ENCODE peak calls at places on chromosomes 4 and X, in nine cellular contexts. B is IMR-90, X is adrenal gland, N is HCT116, J is A549, C is upper lobe of left lung, G is breast epithelium, S is right lobe of liver, Q is K562. A is an unnamed sample.

GRCh38 chrX:131548994-131549393 is 5.1 kb downstream of the OR13H1 start:
- DNase-seq in B (no peak), X (no peak), N (no peak), J (peak; percentile 17), C (no peak), G (no peak), S (no peak), Q (no peak), A (no peak)

GRCh38 chr4:92862509-92862908 is 558.7 kb downstream of the GRID2 start:
- DNase-seq in B (no peak), X (no peak), N (no peak), J (no peak), C (no peak), G (no peak), S (no peak), Q (no peak), A (no peak)

GRCh38 chr4:174870311-174870710 is 41.3 kb upstream of the GLRA3 start:
- DNase-seq in B (no peak), X (no peak), N (no peak), J (no peak), C (no peak), G (no peak), S (no peak), Q (no peak), A (no peak)

GRCh38 chr4:40281913-40282312 is 53.2 kb upstream of the CHRNA9 start:
- DNase-seq in B (no peak), X (no peak), N (no peak), J (no peak), C (no peak), G (no peak), S (no peak), Q (no peak), A (no peak)

GRCh38 chr4:53313510-53313909 is 52.4 kb downstream of the SCFD2 start:
- DNase-seq in B (peak; percentile 44), X (no peak), N (no peak), J (peak; percentile 46), C (no peak), G (no peak), S (no peak), Q (peak; percentile 33), A (no peak)

GRCh38 chr4:77699731-77700210 is 94.2 kb downstream of the CXCL13 start:
- DNase-seq in B (peak; percentile 93), X (no peak), N (no peak), J (peak; percentile 47), C (no peak), G (no peak), S (no peak), Q (peak; percentile 13), A (no peak)

GRCh38 chr4:140004580-140005314 is 149.2 kb downstream of the MAML3 start:
- DNase-seq in B (peak; percentile 51), X (peak; percentile 68), N (no peak), J (no peak), C (peak; percentile 47), G (peak; percentile 38), S (peak; percentile 61), Q (no peak), A (peak; percentile 57)

GRCh38 chrX:12947545-12948235 is 27.2 kb upstream of the TMSB4X start:
- DNase-seq in B (no peak), X (no peak), N (no peak), J (no peak), C (no peak), G (no peak), S (no peak), Q (no peak), A (no peak)

DNA sequence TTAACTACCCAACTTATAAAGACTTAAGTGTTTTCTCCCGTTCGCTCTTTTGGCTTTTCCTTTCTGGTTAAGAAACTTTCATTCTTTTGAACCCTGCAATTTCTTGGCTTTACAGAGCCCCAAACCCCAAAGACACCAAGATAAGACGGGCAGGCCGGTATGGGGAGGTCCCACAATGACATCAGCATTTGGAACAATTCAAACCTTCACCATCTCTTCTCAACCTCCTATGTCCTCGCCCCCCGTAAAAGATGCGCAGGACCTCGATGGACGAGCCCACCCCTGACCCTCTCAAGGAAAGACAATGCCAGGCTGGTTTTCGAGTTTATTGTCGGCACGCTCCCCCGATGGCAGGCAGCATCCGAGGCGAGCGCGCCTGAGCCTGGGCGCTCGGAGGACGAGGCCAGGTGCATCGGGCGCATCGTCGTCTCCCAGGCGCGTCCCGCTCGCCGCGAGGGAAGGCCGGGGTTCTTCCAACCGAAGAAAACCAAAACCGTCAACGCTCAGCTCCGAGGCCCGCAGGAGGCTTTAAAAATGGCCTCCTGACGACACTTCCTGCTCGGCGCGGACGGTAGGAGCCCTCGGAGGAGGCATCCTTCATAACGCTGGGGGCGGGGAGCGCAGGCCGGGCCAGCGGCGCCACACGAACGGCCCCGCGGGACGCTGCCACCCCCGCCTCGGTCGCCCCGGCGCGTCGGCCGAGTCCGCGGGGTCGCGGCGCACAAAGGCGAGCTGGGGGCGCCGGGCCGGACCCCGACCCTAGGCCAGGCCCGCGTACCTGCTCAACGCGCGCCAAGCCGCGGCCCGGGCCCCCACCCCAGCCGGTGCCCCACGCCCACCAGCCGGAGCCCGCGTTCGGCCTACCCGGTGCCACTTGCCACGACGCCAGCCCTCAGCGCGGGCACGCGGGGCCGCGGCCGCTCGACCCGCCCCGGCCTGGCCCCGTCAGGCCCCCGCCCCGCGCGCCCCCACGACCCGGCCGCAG is 664 bp downstream of the ZNF518B start:
- DNase-seq in B (peak; percentile 56), X (peak; percentile 69), N (peak; percentile 19), J (peak; percentile 56), C (peak; percentile 33), G (no peak), S (peak; percentile 50), Q (peak; percentile 38), A (peak; percentile 23)
- TF ChIP-seq POLR2A in B (no peak), X (no peak), N (no peak), J (no peak), C (no peak), G (no peak), S (no peak), Q (peak; percentile 15), A (no peak)

GRCh38 chr4:7779194-7779768 is 160.4 kb downstream of the AFAP1 start:
- DNase-seq in B (peak; percentile 49), X (no peak), N (no peak), J (no peak), C (peak; percentile 15), G (no peak), S (no peak), Q (no peak), A (peak; percentile 59)

GRCh38 chr4:7780751-7781348 is 158.8 kb downstream of the AFAP1 start:
- DNase-seq in B (no peak), X (no peak), N (no peak), J (no peak), C (no peak), G (no peak), S (no peak), Q (no peak), A (no peak)

GRCh38 chr4:7777871-7778523 is 161.7 kb downstream of the AFAP1 start:
- DNase-seq in B (no peak), X (no peak), N (no peak), J (no peak), C (peak; percentile 14), G (no peak), S (no peak), Q (no peak), A (no peak)

GRCh38 chr4:7777017-7777710 is 162.5 kb downstream of the AFAP1 start:
- DNase-seq in B (no peak), X (no peak), N (no peak), J (no peak), C (peak; percentile 3), G (no peak), S (no peak), Q (no peak), A (no peak)

GRCh38 chr4:7778524-7779193 is 161.0 kb downstream of the AFAP1 start:
- DNase-seq in B (peak; percentile 30), X (no peak), N (no peak), J (no peak), C (no peak), G (no peak), S (no peak), Q (no peak), A (no peak)
- H3K4me3 ChIP-seq in B (peak overlapping the region; percentile 3), X (no peak overlapping the region), N (no peak overlapping the region), J (no peak overlapping the region), C (peak overlapping the region; percentile 12), G (no peak overlapping the region), S (no peak overlapping the region), Q (no peak overlapping the region), A (peak overlapping the region; percentile 1)

GRCh38 chr4:109733728-109734127 is 3.9 kb upstream of the PLA2G12A start:
- DNase-seq in B (no peak), X (no peak), N (no peak), J (no peak), C (no peak), G (no peak), S (peak; percentile 38), Q (no peak), A (no peak)

GRCh38 chr4:109729563-109730293 is at the start of gene PLA2G12A:
- DNase-seq in B (peak; percentile 34), X (peak; percentile 73), N (peak; percentile 87), J (peak; percentile 56), C (peak; percentile 90), G (peak; percentile 86), S (peak; percentile 89), Q (peak; percentile 93), A (peak; percentile 64)

GRCh38 chr4:109729155-109729562 is 711 bp downstream of the PLA2G12A start:
- DNase-seq in B (peak; percentile 7), X (no peak), N (no peak), J (peak; percentile 2), C (no peak), G (no peak), S (no peak), Q (peak; percentile 25), A (no peak)

GRCh38 chr4:109728385-109728784 is 1.5 kb downstream of the PLA2G12A start:
- DNase-seq in B (no peak), X (no peak), N (no peak), J (no peak), C (no peak), G (no peak), S (no peak), Q (no peak), A (no peak)

DNA sequence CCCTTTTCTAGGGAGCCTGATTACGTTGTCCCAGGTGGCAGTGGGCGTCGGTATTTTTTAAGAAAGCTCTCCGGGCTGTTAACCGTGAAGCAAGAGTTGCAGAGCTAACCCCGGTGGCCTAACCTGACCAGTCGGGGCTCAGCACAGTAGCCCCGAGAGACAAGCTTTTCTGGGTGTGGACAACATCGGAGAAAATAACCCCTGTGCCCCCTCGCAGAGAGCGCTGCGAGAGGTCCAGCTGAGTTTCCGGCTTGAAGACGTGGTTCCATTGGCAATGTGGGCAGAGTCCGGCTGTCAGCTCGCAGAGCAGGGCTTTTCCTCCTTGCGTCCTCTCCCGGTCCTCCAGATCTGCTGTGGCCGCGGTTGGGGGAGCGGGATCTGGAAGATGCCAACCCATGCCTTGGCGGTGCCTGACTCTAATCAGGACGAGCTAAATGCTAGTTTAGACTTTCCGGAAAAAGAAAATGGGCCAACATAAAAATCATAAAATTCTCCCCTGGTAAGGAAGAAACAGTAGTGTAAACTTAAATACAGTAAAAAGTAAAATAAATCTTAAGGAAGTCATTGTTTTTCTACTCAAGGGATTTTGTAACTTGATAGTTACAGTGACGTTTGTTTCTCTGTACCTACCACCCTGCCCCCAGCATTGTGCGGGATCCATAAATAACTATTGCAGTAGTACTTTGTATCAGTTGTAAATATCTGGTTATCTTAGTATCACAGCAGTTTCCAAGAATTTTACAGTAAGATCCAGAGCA is 603 bp upstream of the PLA2G12A start:
- DNase-seq in B (peak; percentile 56), X (peak; percentile 75), N (no peak), J (peak; percentile 56), C (peak; percentile 60), G (peak; percentile 27), S (peak; percentile 56), Q (no peak), A (no peak)
- TF ChIP-seq POLR2A in B (no peak), X (no peak), N (no peak), J (no peak), C (no peak), G (no peak), S (no peak), Q (peak; percentile 64), A (no peak)

GRCh38 chr4:133149932-133150642 is 993 bp downstream of the PCDH10 start:
- DNase-seq in B (no peak), X (peak; percentile 62), N (no peak), J (no peak), C (no peak), G (no peak), S (no peak), Q (no peak), A (no peak)
- H3K4me3 ChIP-seq in B (peak overlapping the region; percentile 8), X (no peak overlapping the region), N (no peak overlapping the region), J (peak overlapping the region; percentile 52), C (peak overlapping the region; percentile 40), G (peak overlapping the region; percentile 29), S (no peak overlapping the region), Q (no peak overlapping the region), A (peak overlapping the region; percentile 32)

A was measured in uterus.